ENCODE peak calls at places on chromosomes 16 and 17, in four cellular contexts. One of them, this sample, is unnamed.

GRCh38 chr16:28873543-28874201 is 4.6 kb upstream of the ATP2A1 start:
- DNase-seq in H1: no peak
- DNase-seq in mesendoderm: no peak
- DNase-seq in H9: peak
- DNase-seq in this sample: no peak

GRCh38 chr17:48131216-48131824 is 23.8 kb downstream of the SNX11 start:
- DNase-seq in mesendoderm: peak
- DNase-seq in H1: peak
- DNase-seq in H9: peak
- DNase-seq in this sample: peak

GRCh38 chr16:31072540-31073072 is 1.4 kb downstream of the ZNF668 start:
- DNase-seq in H1: no peak
- DNase-seq in H9: no peak
- DNase-seq in mesendoderm: peak
- DNase-seq in this sample: peak

GRCh38 chr17:47713980-47714689 is 18.9 kb upstream of the TBX21 start:
- DNase-seq in H9: peak
- DNase-seq in H1: no peak
- DNase-seq in mesendoderm: no peak
- DNase-seq in this sample: no peak

GRCh38 chr17:59829217-59830006 is 63.3 kb downstream of the TUBD1 start:
- DNase-seq in H9: no peak
- DNase-seq in H1: no peak
- DNase-seq in mesendoderm: peak
- DNase-seq in this sample: peak

GRCh38 chr17:47836601-47837000 is 4.5 kb downstream of the SCRN2 start:
- DNase-seq in H1: no peak
- DNase-seq in H9: no peak
- DNase-seq in mesendoderm: no peak
- DNase-seq in this sample: no peak

GRCh38 chr17:70552230-70552981 is 383.1 kb downstream of the KCNJ2 start:
- DNase-seq in H9: peak
- DNase-seq in mesendoderm: peak
- DNase-seq in H1: no peak
- DNase-seq in this sample: peak

GRCh38 chr16:67284699-67285646 is 5.6 kb downstream of the PLEKHG4 start:
- DNase-seq in mesendoderm: peak
- DNase-seq in H1: peak
- DNase-seq in H9: peak
- DNase-seq in this sample: peak

GRCh38 chr16:29310852-29311314 is 95.6 kb downstream of the NPIPB11 start:
- DNase-seq in mesendoderm: no peak
- DNase-seq in H1: no peak
- DNase-seq in H9: no peak
- DNase-seq in this sample: no peak

GRCh38 chr16:15976929-15977637 is 27.7 kb downstream of the ABCC1 start:
- DNase-seq in mesendoderm: no peak
- DNase-seq in H9: no peak
- DNase-seq in H1: no peak
- DNase-seq in this sample: peak

GRCh38 chr17:28228986-28229729 is 89.8 kb upstream of the TMEM97 start:
- DNase-seq in mesendoderm: no peak
- DNase-seq in H1: no peak
- DNase-seq in H9: no peak
- DNase-seq in this sample: no peak

GRCh38 chr17:3935140-3935542 is 18.9 kb upstream of the P2RX1 start:
- DNase-seq in H9: peak
- DNase-seq in H1: peak
- DNase-seq in mesendoderm: peak
- DNase-seq in this sample: peak

GRCh38 chr17:80327518-80327917 is 66.9 kb downstream of the RNF213 start:
- DNase-seq in H9: no peak
- DNase-seq in H1: no peak
- DNase-seq in mesendoderm: no peak
- DNase-seq in this sample: no peak

GRCh38 chr16:4323845-4324478 is 8.1 kb downstream of the GLIS2 start:
- DNase-seq in mesendoderm: peak
- DNase-seq in H9: peak
- DNase-seq in H1: no peak
- DNase-seq in this sample: peak

GRCh38 chr16:5768445-5768844 is 670.9 kb upstream of the EEF2KMT start:
- DNase-seq in mesendoderm: no peak
- DNase-seq in H1: no peak
- DNase-seq in H9: no peak
- DNase-seq in this sample: no peak

GRCh38 chr17:73189417-73190099 is 3.3 kb upstream of the COG1 start:
- DNase-seq in H1: no peak
- DNase-seq in mesendoderm: peak
- DNase-seq in H9: peak
- DNase-seq in this sample: peak

GRCh38 chr17:78442648-78443128 is 64.2 kb downstream of the PGS1 start:
- DNase-seq in mesendoderm: no peak
- DNase-seq in H9: no peak
- DNase-seq in H1: no peak
- DNase-seq in this sample: peak

GRCh38 chr16:66935319-66936011 is at the start of gene CES2:
- DNase-seq in H1: no peak
- DNase-seq in H9: no peak
- DNase-seq in mesendoderm: no peak
- DNase-seq in this sample: peak

GRCh38 chr16:72468582-72468981 is 296.6 kb upstream of the PMFBP1 start:
- DNase-seq in H9: no peak
- DNase-seq in mesendoderm: no peak
- DNase-seq in H1: no peak
- DNase-seq in this sample: peak

GRCh38 chr17:19762515-19762961 is 14.4 kb upstream of the ALDH3A1 start:
- DNase-seq in H1: peak
- DNase-seq in H9: peak
- DNase-seq in mesendoderm: peak
- DNase-seq in this sample: peak

GRCh38 chr16:52573365-52574104 is 26.6 kb upstream of the TOX3 start:
- DNase-seq in H9: no peak
- DNase-seq in mesendoderm: no peak
- DNase-seq in H1: no peak
- DNase-seq in this sample: no peak

GRCh38 chr17:73532441-73532901 is 111.8 kb downstream of the SDK2 start:
- DNase-seq in H1: no peak
- DNase-seq in H9: no peak
- DNase-seq in mesendoderm: peak
- DNase-seq in this sample: no peak

GRCh38 chr16:75534560-75535205 is 1.2 kb downstream of the CHST5 start:
- DNase-seq in mesendoderm: no peak
- DNase-seq in H9: no peak
- DNase-seq in H1: no peak
- DNase-seq in this sample: no peak

GRCh38 chr17:1693339-1693738 is 8.7 kb upstream of the PRPF8 start:
- DNase-seq in H1: no peak
- DNase-seq in mesendoderm: no peak
- DNase-seq in H9: no peak
- DNase-seq in this sample: peak

GRCh38 chr17:81804559-81805399 is 829 bp downstream of the GCGR start:
- DNase-seq in H9: no peak
- DNase-seq in H1: no peak
- DNase-seq in mesendoderm: no peak
- DNase-seq in this sample: no peak

GRCh38 chr16:15553313-15554088 is 89.5 kb downstream of the MARF1 start:
- DNase-seq in mesendoderm: no peak
- DNase-seq in H9: no peak
- DNase-seq in H1: no peak
- DNase-seq in this sample: peak

GRCh38 chr17:48328457-48328856 is 101.6 kb downstream of the SKAP1 start:
- DNase-seq in H1: no peak
- DNase-seq in H9: no peak
- DNase-seq in mesendoderm: no peak
- DNase-seq in this sample: no peak

GRCh38 chr16:1787322-1788094 is 4.7 kb downstream of the NUBP2 start:
- DNase-seq in H1: no peak
- DNase-seq in mesendoderm: no peak
- DNase-seq in H9: no peak
- DNase-seq in this sample: no peak

GRCh38 chr17:69454051-69454450 is 39.6 kb downstream of the MAP2K6 start:
- DNase-seq in mesendoderm: no peak
- DNase-seq in H9: no peak
- DNase-seq in H1: no peak
- DNase-seq in this sample: no peak

GRCh38 chr17:234163-235047 is 53.0 kb upstream of the DOC2B start:
- DNase-seq in mesendoderm: no peak
- DNase-seq in H9: no peak
- DNase-seq in H1: no peak
- DNase-seq in this sample: no peak

GRCh38 chr17:39927928-39928867 is 666 bp downstream of the LRRC3C start:
- DNase-seq in H1: no peak
- DNase-seq in H9: peak
- DNase-seq in mesendoderm: peak
- DNase-seq in this sample: no peak

GRCh38 chr16:22217890-22218730 is 12.0 kb downstream of the EEF2K start:
- DNase-seq in mesendoderm: peak
- DNase-seq in H1: no peak
- DNase-seq in H9: peak
- DNase-seq in this sample: no peak

GRCh38 chr16:65816556-65816955 is 549.9 kb upstream of the CDH5 start:
- DNase-seq in H1: no peak
- DNase-seq in H9: no peak
- DNase-seq in mesendoderm: no peak
- DNase-seq in this sample: no peak

GRCh38 chr16:65817799-65818198 is 548.7 kb upstream of the CDH5 start:
- DNase-seq in H1: no peak
- DNase-seq in mesendoderm: no peak
- DNase-seq in H9: no peak
- DNase-seq in this sample: no peak

GRCh38 chr16:65822148-65822547 is 544.3 kb upstream of the CDH5 start:
- DNase-seq in H1: no peak
- DNase-seq in mesendoderm: no peak
- DNase-seq in H9: no peak
- DNase-seq in this sample: no peak

GRCh38 chr16:65815707-65816106 is 550.8 kb upstream of the CDH5 start:
- DNase-seq in H9: no peak
- DNase-seq in mesendoderm: no peak
- DNase-seq in H1: no peak
- DNase-seq in this sample: no peak

DNA sequence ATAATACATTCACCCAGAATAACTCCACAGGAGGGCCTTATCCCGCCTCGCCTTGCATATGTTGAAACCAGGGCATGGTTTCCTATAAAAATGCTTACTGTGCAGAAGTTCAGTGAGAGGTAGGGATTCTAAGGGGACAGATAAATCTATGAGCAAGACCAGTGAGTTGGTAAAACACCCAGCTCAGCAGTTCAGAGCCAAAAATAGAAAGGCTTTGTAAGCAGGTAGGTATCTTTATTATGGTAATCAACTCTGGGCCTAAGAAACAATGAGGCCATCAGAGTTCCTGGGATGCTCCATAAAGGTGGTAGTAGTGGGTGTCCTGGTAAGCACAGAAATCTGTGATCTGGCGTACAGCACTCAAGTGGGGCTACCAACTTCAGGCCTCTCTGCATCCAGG is 549.4 kb upstream of the CDH5 start:
- DNase-seq in mesendoderm: no peak
- DNase-seq in H1: peak
- DNase-seq in H9: peak
- DNase-seq in this sample: no peak
- H4K5ac ChIP-seq in mesendoderm: no peak
- H4K5ac ChIP-seq in H1: no peak
- H4K5ac ChIP-seq in H9: no peak
- H4K5ac ChIP-seq in this sample: no peak

DNA sequence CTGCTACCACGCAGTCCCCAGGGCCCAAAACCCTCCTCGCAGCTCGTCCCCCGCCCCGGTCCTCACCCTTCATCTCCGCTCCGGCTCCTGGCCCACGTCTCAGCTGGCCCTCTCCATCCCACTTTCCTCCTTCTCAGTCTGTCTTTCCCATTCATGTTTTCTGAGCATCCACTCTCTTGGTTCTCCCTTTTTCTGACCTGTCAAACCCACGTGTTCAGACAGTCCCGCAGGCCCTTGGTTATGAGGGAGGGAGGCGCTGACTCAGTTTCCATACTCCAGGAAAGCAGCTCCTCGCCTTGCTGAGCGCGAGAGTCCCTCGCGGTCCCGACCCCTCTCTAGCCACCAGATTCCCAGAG is 392 bp upstream of the HID1 start:
- DNase-seq in H1: no peak
- DNase-seq in H9: no peak
- DNase-seq in mesendoderm: no peak
- DNase-seq in this sample: no peak
- H4K5ac ChIP-seq in H1: no peak
- H4K5ac ChIP-seq in H9: no peak
- H4K5ac ChIP-seq in mesendoderm: no peak
- H4K5ac ChIP-seq in this sample: no peak

GRCh38 chr16:634996-635395 is 1.1 kb downstream of the METTL26 start:
- DNase-seq in H9: no peak
- DNase-seq in H1: no peak
- DNase-seq in mesendoderm: no peak
- DNase-seq in this sample: no peak

GRCh38 chr16:637081-638018 is 1.2 kb upstream of the METTL26 start:
- DNase-seq in H9: peak
- DNase-seq in mesendoderm: peak
- DNase-seq in H1: no peak
- DNase-seq in this sample: peak

GRCh38 chr16:634051-634670 is 1.9 kb downstream of the METTL26 start:
- DNase-seq in H9: no peak
- DNase-seq in mesendoderm: no peak
- DNase-seq in H1: no peak
- DNase-seq in this sample: no peak

GRCh38 chr16:636206-637080 is at the start of gene METTL26:
- DNase-seq in H9: peak
- DNase-seq in H1: no peak
- DNase-seq in mesendoderm: peak
- DNase-seq in this sample: peak

GRCh38 chr16:635573-636205 is 416 bp downstream of the METTL26 start:
- DNase-seq in H1: no peak
- DNase-seq in mesendoderm: no peak
- DNase-seq in H9: no peak
- DNase-seq in this sample: no peak
- H4K5ac ChIP-seq in H1: peak
- H4K5ac ChIP-seq in mesendoderm: no peak
- H4K5ac ChIP-seq in H9: no peak
- H4K5ac ChIP-seq in this sample: peak

DNA sequence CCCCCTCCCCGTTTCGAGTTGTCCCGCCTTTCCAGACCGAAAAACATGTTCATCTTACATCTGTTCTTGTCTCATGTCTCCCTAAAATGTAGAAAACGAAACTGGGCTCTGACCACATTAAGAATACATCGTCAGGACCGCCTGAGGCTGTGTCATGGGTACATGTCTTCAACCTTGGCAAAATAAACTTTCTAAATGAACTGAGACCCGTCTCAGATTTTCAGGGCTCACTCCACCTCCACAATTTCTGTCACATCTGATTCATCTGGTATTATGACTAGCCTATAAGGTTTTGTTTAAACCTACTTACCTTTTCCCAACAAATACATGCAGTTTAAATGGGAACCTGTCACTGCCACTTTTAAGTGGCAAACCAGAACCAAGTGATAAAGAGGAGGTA is 621 bp downstream of the SDR42E1 start:
- DNase-seq in H9: no peak
- DNase-seq in mesendoderm: no peak
- DNase-seq in H1: no peak
- DNase-seq in this sample: no peak
- H4K5ac ChIP-seq in H9: no peak
- H4K5ac ChIP-seq in mesendoderm: no peak
- H4K5ac ChIP-seq in H1: no peak
- H4K5ac ChIP-seq in this sample: no peak

This sample was measured in IMR-90.